ENCODE peak calls at places on chromosome 18, in four cellular contexts. G is AG08395, F is GM12865, V is T-helper 1 cell. K is an unnamed sample.

GRCh38 chr18:66668706-66669105 is 64.8 kb upstream of the CDH19 start:
- DNase-seq in G (no peak), V (no peak), F (no peak), K (no peak)

GRCh38 chr18:57697434-57697833 is 75.8 kb upstream of the NARS1 start:
- DNase-seq in F (no peak), G (no peak), V (no peak), K (no peak)

GRCh38 chr18:48798334-48799197 is 152.2 kb downstream of the SMAD7 start:
- DNase-seq in F (no peak), V (no peak), G (no peak), K (peak; percentile 68)

GRCh38 chr18:11004951-11005350 is 144.4 kb downstream of the PIEZO2 start:
- DNase-seq in F (no peak), V (no peak), G (no peak), K (no peak)

GRCh38 chr18:79598046-79598884 is 81.3 kb upstream of the CTDP1 start:
- DNase-seq in F (no peak), V (no peak), G (no peak), K (no peak)

GRCh38 chr18:38487521-38487920 is 921.9 kb upstream of the CELF4 start:
- DNase-seq in V (no peak), F (no peak), G (no peak), K (no peak)

GRCh38 chr18:78798402-78799175 is 181.0 kb upstream of the SALL3 start:
- DNase-seq in G (no peak), V (no peak), F (no peak), K (no peak)

GRCh38 chr18:21345851-21346250 is 103.8 kb downstream of the GREB1L start:
- DNase-seq in F (no peak), V (no peak), G (no peak), K (no peak)

GRCh38 chr18:53698907-53699306 is 525.6 kb downstream of the MBD2 start:
- DNase-seq in F (peak; percentile 21), G (peak; percentile 55), V (no peak), K (no peak)

GRCh38 chr18:40868110-40868858 is 1086.8 kb upstream of the PIK3C3 start:
- DNase-seq in V (no peak), G (peak; percentile 57), F (no peak), K (no peak)

GRCh38 chr18:70072678-70073077 is 125.0 kb upstream of the CD226 start:
- DNase-seq in F (peak; percentile 27), G (peak; percentile 8), V (no peak), K (no peak)

GRCh38 chr18:46910856-46911255 is 6.5 kb downstream of the PIAS2 start:
- DNase-seq in V (no peak), G (no peak), F (no peak), K (no peak)

GRCh38 chr18:34796013-34796657 is 86.0 kb downstream of the DTNA start:
- DNase-seq in F (no peak), G (no peak), V (no peak), K (no peak)

GRCh38 chr18:77249583-77250500 is at the start of gene GALR1:
- DNase-seq in G (no peak), V (no peak), F (no peak), K (no peak)

GRCh38 chr18:44696892-44697291 is 16.2 kb downstream of the SETBP1 start:
- DNase-seq in V (no peak), F (no peak), G (no peak), K (no peak)

GRCh38 chr18:59467497-59467896 is 108.4 kb upstream of the LMAN1 start:
- DNase-seq in F (no peak), V (no peak), G (no peak), K (no peak)

K was measured in right atrium auricular region.